ENCODE peak calls at places on chromosomes 7 and 10, in nine cellular contexts. G, M, R, U, A, L, Z, P and S are unnamed samples.

GRCh38 chr10:22476601-22477364 is 131.5 kb downstream of the SPAG6 start:
- DNase-seq in R (no peak), A (no peak), G (no peak), U (no peak), M (no peak), P (no peak), Z (no peak), L (no peak), S (no peak)

GRCh38 chr10:80468806-80469421 is 14.8 kb downstream of the TSPAN14 start:
- DNase-seq in L (no peak), Z (no peak), M (no peak), R (no peak), U (no peak), A (no peak), G (no peak), P (no peak), S (peak; percentile 64)

GRCh38 chr7:140059288-140060242 is 3.2 kb downstream of the PARP12 start:
- DNase-seq in R (no peak), L (no peak), G (peak; percentile 94), M (peak; percentile 98), P (no peak), A (no peak), U (peak; percentile 82), Z (peak; percentile 87), S (peak; percentile 43)

GRCh38 chr10:117503170-117503885 is 39.2 kb upstream of the EMX2 start:
- DNase-seq in L (no peak), M (peak; percentile 15), A (no peak), R (peak; percentile 70), P (peak; percentile 44), U (no peak), G (no peak), Z (no peak), S (no peak)

GRCh38 chr7:65953890-65954289 is 28.1 kb downstream of the GUSB start:
- DNase-seq in G (no peak), Z (no peak), L (no peak), U (no peak), M (no peak), R (peak; percentile 50), A (no peak), P (no peak), S (no peak)

GRCh38 chr7:27640914-27641570 is 21.6 kb downstream of the HIBADH start:
- DNase-seq in U (peak; percentile 20), R (no peak), A (no peak), L (no peak), G (peak; percentile 94), Z (peak; percentile 79), M (peak; percentile 51), P (peak; percentile 42), S (no peak)

GRCh38 chr10:598415-599170 is 90.9 kb downstream of the DIP2C start:
- DNase-seq in L (no peak), A (peak; percentile 93), U (peak; percentile 93), G (peak; percentile 94), R (no peak), M (peak; percentile 91), Z (peak; percentile 96), P (no peak), S (no peak)

GRCh38 chr10:75342397-75342796 is 59.2 kb downstream of the ZNF503 start:
- DNase-seq in R (no peak), L (no peak), M (no peak), A (no peak), G (no peak), P (no peak), Z (no peak), U (no peak), S (no peak)

GRCh38 chr7:100968031-100968430 is 1.3 kb upstream of the MUC12 start:
- DNase-seq in R (no peak), P (no peak), M (no peak), Z (no peak), L (no peak), U (no peak), A (no peak), G (no peak), S (no peak)

GRCh38 chr10:103476046-103476768 is 2.8 kb downstream of the CALHM3 start:
- DNase-seq in G (no peak), Z (no peak), U (no peak), L (no peak), M (no peak), R (no peak), P (peak; percentile 82), A (no peak), S (no peak)

GRCh38 chr7:115008465-115009114 is 86.7 kb downstream of the MDFIC start:
- DNase-seq in U (peak; percentile 45), G (peak; percentile 72), Z (peak; percentile 43), R (no peak), A (peak; percentile 34), M (peak; percentile 84), P (peak; percentile 27), L (no peak), S (no peak)

GRCh38 chr10:77163670-77164348 is 473.8 kb downstream of the KCNMA1 start:
- DNase-seq in M (peak; percentile 96), P (no peak), Z (peak; percentile 95), R (no peak), U (peak; percentile 89), L (no peak), G (peak; percentile 99), A (peak; percentile 74), S (no peak)

GRCh38 chr10:114519756-114520288 is 115.5 kb upstream of the AFAP1L2 start:
- DNase-seq in R (no peak), Z (no peak), M (no peak), L (no peak), A (no peak), G (no peak), U (no peak), P (no peak), S (no peak)

GRCh38 chr10:88642254-88642653 is 22.0 kb upstream of the LIPF start:
- DNase-seq in L (no peak), R (no peak), G (no peak), P (no peak), Z (no peak), M (no peak), U (no peak), A (no peak), S (no peak)

GRCh38 chr7:70539622-70540021 is 592.3 kb upstream of the GALNT17 start:
- DNase-seq in P (no peak), M (no peak), R (no peak), A (no peak), L (peak; percentile 50), G (no peak), Z (no peak), U (no peak), S (no peak)

GRCh38 chr7:65264258-65264657 is 109.4 kb upstream of the ZNF92 start:
- DNase-seq in U (no peak), G (no peak), L (no peak), M (no peak), Z (no peak), A (no peak), P (no peak), R (no peak), S (no peak)

GRCh38 chr7:4103352-4104091 is 578.6 kb upstream of the FOXK1 start:
- DNase-seq in A (no peak), U (no peak), M (no peak), R (no peak), L (no peak), P (no peak), G (peak; percentile 78), Z (peak; percentile 8), S (no peak)

GRCh38 chr7:80960228-80960627 is 41.4 kb upstream of the SEMA3C start:
- DNase-seq in A (no peak), U (peak; percentile 52), P (no peak), Z (no peak), G (no peak), M (peak; percentile 3), R (no peak), L (no peak), S (no peak)

GRCh38 chr7:130897515-130898419 is 163.8 kb upstream of the KLF14 start:
- DNase-seq in P (peak; percentile 79), Z (no peak), A (no peak), L (no peak), G (no peak), M (no peak), U (no peak), R (no peak), S (no peak)
- TF ChIP-seq CTCF in P (no peak), Z (no peak), A (no peak), L (no peak), G (no peak), M (no peak), U (no peak), R (no peak), S (no peak)

GRCh38 chr10:109887776-109888175 is 35.5 kb downstream of the XPNPEP1 start:
- DNase-seq in M (no peak), G (no peak), A (no peak), P (no peak), U (no peak), Z (no peak), R (no peak), L (no peak), S (no peak)

GRCh38 chr10:109886037-109886787 is 37.1 kb downstream of the XPNPEP1 start:
- DNase-seq in M (no peak), L (no peak), R (no peak), U (peak; percentile 28), P (no peak), G (no peak), A (no peak), Z (peak; percentile 15), S (no peak)

GRCh38 chr10:109886788-109887155 is 36.5 kb downstream of the XPNPEP1 start:
- DNase-seq in R (no peak), P (no peak), L (no peak), M (peak; percentile 37), A (no peak), Z (peak; percentile 12), U (no peak), G (no peak), S (no peak)

GRCh38 chr10:109889867-109890266 is 33.4 kb downstream of the XPNPEP1 start:
- DNase-seq in Z (peak; percentile 89), P (no peak), G (peak; percentile 89), L (no peak), U (peak; percentile 45), A (peak; percentile 62), R (no peak), M (peak; percentile 80), S (no peak)

DNA sequence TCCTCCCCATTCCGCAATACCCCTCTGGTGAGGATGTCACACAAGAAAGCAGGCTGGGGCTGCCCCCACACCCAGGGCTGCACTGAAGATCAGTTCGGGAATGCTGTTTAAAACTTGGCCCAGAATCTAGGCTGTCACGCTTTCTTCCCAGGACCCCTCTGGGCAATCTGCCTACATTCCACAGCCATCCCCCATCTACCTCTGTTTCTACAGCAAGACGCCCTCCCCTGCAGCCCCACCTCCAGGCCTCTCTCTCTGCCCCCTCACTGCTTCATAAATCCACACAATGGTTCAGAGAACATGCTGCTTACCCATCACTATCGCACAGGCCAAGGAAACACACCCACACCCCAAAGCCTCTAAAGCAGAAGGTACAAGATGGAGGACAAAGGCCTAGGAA is 36.0 kb downstream of the XPNPEP1 start:
- DNase-seq in G (no peak), R (no peak), Z (peak; percentile 29), L (no peak), P (no peak), A (no peak), U (no peak), M (no peak), S (no peak)
- H3K4me3 ChIP-seq in G (no peak overlapping the region), R (no peak overlapping the region), Z (no peak overlapping the region), L (no peak overlapping the region), P (no peak overlapping the region), A (no peak overlapping the region), U (no peak overlapping the region), M (no peak overlapping the region), S (no peak overlapping the region)

GRCh38 chr7:128914566-128915151 is 4.2 kb upstream of the KCP start:
- DNase-seq in A (no peak), R (no peak), Z (no peak), P (peak; percentile 69), G (no peak), M (no peak), L (no peak), U (no peak), S (no peak)
- TF ChIP-seq CTCF in A (no peak), R (no peak), Z (no peak), P (peak; percentile 21), G (no peak), M (no peak), L (no peak), U (no peak), S (no peak)

GRCh38 chr7:1567893-1568292 is 1.9 kb downstream of the PSMG3 start:
- DNase-seq in Z (peak; percentile 90), R (no peak), U (no peak), L (no peak), M (peak; percentile 42), A (peak; percentile 83), P (no peak), G (peak; percentile 81), S (no peak)
- H3K4me3 ChIP-seq in Z (no peak overlapping the region), R (peak overlapping the region; percentile 17), U (no peak overlapping the region), L (peak overlapping the region; percentile 4), M (no peak overlapping the region), A (peak overlapping the region; percentile 6), P (no peak overlapping the region), G (no peak overlapping the region), S (no peak overlapping the region)